ENCODE peak calls at places on chromosome 1, in seven cellular contexts. U, R, F, C, T, Y and Z are unnamed samples.

GRCh38 chr1:21635138-21635535 is 34.0 kb downstream of the RAP1GAP start:
- DNase-seq in U (no peak), R (no peak), F (no peak), C (no peak), T (no peak), Y (no peak), Z (no peak)

GRCh38 chr1:115400891-115401290 is 62.8 kb upstream of the NGF start:
- DNase-seq in U (no peak), R (no peak), F (no peak), C (no peak), T (no peak), Y (no peak), Z (no peak)

GRCh38 chr1:201686709-201687455 is 142.1 kb upstream of the IPO9 start:
- DNase-seq in U (peak), R (no peak), F (no peak), C (no peak), T (no peak), Y (no peak), Z (no peak)

GRCh38 chr1:90840323-90840722 is 123.2 kb upstream of the BARHL2 start:
- DNase-seq in U (no peak), R (no peak), F (no peak), C (no peak), T (no peak), Y (no peak), Z (peak)

GRCh38 chr1:10947691-10948462 is 64.6 kb upstream of the TARDBP start:
- DNase-seq in U (no peak), R (no peak), F (no peak), C (no peak), T (no peak), Y (no peak), Z (no peak)

GRCh38 chr1:70487910-70488665 is 77.0 kb downstream of the CTH start:
- DNase-seq in U (peak), R (no peak), F (no peak), C (no peak), T (no peak), Y (peak), Z (peak)

GRCh38 chr1:38082678-38083317 is 36.2 kb upstream of the POU3F1 start:
- DNase-seq in U (no peak), R (no peak), F (no peak), C (no peak), T (no peak), Y (no peak), Z (peak)

GRCh38 chr1:151655362-151655761 is 43.5 kb downstream of the SNX27 start:
- DNase-seq in U (no peak), R (no peak), F (no peak), C (no peak), T (no peak), Y (no peak), Z (peak)

GRCh38 chr1:84164156-84164555 is 20.1 kb downstream of the PRKACB start:
- DNase-seq in U (no peak), R (no peak), F (no peak), C (no peak), T (no peak), Y (no peak), Z (no peak)

GRCh38 chr1:39683591-39684312 is 7.5 kb downstream of the HPCAL4 start:
- DNase-seq in U (no peak), R (no peak), F (no peak), C (no peak), T (no peak), Y (no peak), Z (no peak)

GRCh38 chr1:173191011-173191410 is 16.1 kb downstream of the TNFSF4 start:
- DNase-seq in U (no peak), R (no peak), F (no peak), C (no peak), T (no peak), Y (no peak), Z (no peak)

GRCh38 chr1:181135462-181135781 is 46.9 kb downstream of the IER5 start:
- DNase-seq in U (peak), R (no peak), F (peak), C (no peak), T (no peak), Y (peak), Z (peak)

GRCh38 chr1:170354216-170354615 is 177.8 kb upstream of the GORAB start:
- DNase-seq in U (no peak), R (no peak), F (no peak), C (no peak), T (no peak), Y (no peak), Z (no peak)

GRCh38 chr1:156893048-156893953 is at the start of gene PEAR1:
- DNase-seq in U (no peak), R (no peak), F (no peak), C (no peak), T (no peak), Y (no peak), Z (no peak)

GRCh38 chr1:110328274-110328673 is 10.9 kb upstream of the RBM15 start:
- DNase-seq in U (no peak), R (no peak), F (no peak), C (no peak), T (no peak), Y (no peak), Z (no peak)

GRCh38 chr1:203519053-203519770 is 25.3 kb downstream of the OPTC start:
- DNase-seq in U (no peak), R (no peak), F (no peak), C (no peak), T (no peak), Y (no peak), Z (no peak)